ENCODE peak calls at places on chromosomes 12 and 14, in five cellular contexts. I, Z, D, G and E are unnamed samples.

GRCh38 chr14:40656301-40656700 is 950.4 kb upstream of the LRFN5 start:
- DNase-seq in D (no peak), G (no peak), I (no peak), Z (no peak), E (no peak)

GRCh38 chr12:106179086-106179485 is 40.3 kb upstream of the NUAK1 start:
- DNase-seq in D (no peak), I (no peak), Z (peak; percentile 58), G (no peak), E (no peak)

GRCh38 chr14:52253503-52253902 is 14.0 kb upstream of the PTGDR start:
- DNase-seq in G (no peak), I (no peak), Z (no peak), D (no peak), E (no peak)

GRCh38 chr12:50394469-50395029 is 1.9 kb downstream of the FAM186A start:
- DNase-seq in D (no peak), Z (no peak), I (no peak), G (no peak), E (no peak)

GRCh38 chr12:70812124-70812523 is 108.4 kb downstream of the PTPRR start:
- DNase-seq in Z (no peak), G (no peak), D (no peak), I (no peak), E (no peak)

GRCh38 chr14:38158468-38158867 is 49.2 kb upstream of the SSTR1 start:
- DNase-seq in G (no peak), D (no peak), I (no peak), Z (no peak), E (no peak)

GRCh38 chr12:119308743-119309456 is 25.6 kb upstream of the CCDC60 start:
- DNase-seq in G (no peak), Z (peak; percentile 46), I (no peak), D (no peak), E (no peak)

GRCh38 chr12:3558854-3559253 is 67.9 kb downstream of the PRMT8 start:
- DNase-seq in Z (no peak), I (no peak), G (no peak), D (no peak), E (no peak)

GRCh38 chr14:54653764-54654469 is 87.0 kb downstream of the SAMD4A start:
- DNase-seq in I (no peak), Z (no peak), D (peak; percentile 91), G (no peak), E (no peak)

GRCh38 chr14:69424139-69424923 is 25.8 kb downstream of the SLC39A9 start:
- DNase-seq in Z (no peak), I (no peak), D (no peak), G (no peak), E (no peak)